ENCODE peak calls at places on chromosomes 6 and 20, in seven cellular contexts. D, W, T, H, V, F and I are unnamed samples.

GRCh38 chr20:62485062-62485700 is 9.4 kb upstream of the GATA5 start:
- DNase-seq in D (no peak), W (no peak), T (no peak), H (no peak), V (no peak), F (no peak), I (peak)

GRCh38 chr6:135181333-135182119 is 418 bp downstream of the MYB start:
- DNase-seq in D (no peak), W (peak), T (no peak), H (peak), V (no peak), F (peak), I (peak)

GRCh38 chr6:3786131-3786530 is 34.6 kb upstream of the PXDC1 start:
- DNase-seq in D (no peak), W (no peak), T (no peak), H (no peak), V (no peak), F (no peak), I (no peak)

GRCh38 chr6:150866147-150867073 is 908 bp downstream of the MTHFD1L start:
- DNase-seq in D (peak), W (peak), T (peak), H (peak), V (peak), F (peak), I (peak)

GRCh38 chr20:18679020-18679419 is 91.2 kb downstream of the DTD1 start:
- DNase-seq in D (no peak), W (peak), T (no peak), H (no peak), V (no peak), F (no peak), I (no peak)

GRCh38 chr6:169034523-169035167 is 219.0 kb downstream of the THBS2 start:
- DNase-seq in D (no peak), W (no peak), T (no peak), H (no peak), V (no peak), F (no peak), I (peak)

GRCh38 chr6:155958550-155958949 is 502.9 kb upstream of the NOX3 start:
- DNase-seq in D (no peak), W (no peak), T (no peak), H (no peak), V (no peak), F (no peak), I (no peak)

GRCh38 chr20:10609726-10610125 is 64.1 kb downstream of the JAG1 start:
- DNase-seq in D (no peak), W (no peak), T (no peak), H (no peak), V (no peak), F (no peak), I (no peak)

GRCh38 chr6:116405147-116405546 is 34.4 kb downstream of the DSE start:
- DNase-seq in D (no peak), W (no peak), T (no peak), H (no peak), V (no peak), F (no peak), I (peak)

GRCh38 chr20:7980332-7981046 is 39.1 kb downstream of the TMX4 start:
- DNase-seq in D (no peak), W (no peak), T (no peak), H (no peak), V (no peak), F (no peak), I (peak)

GRCh38 chr6:50145125-50145524 is 95.4 kb upstream of the DEFB112 start:
- DNase-seq in D (no peak), W (no peak), T (no peak), H (no peak), V (no peak), F (no peak), I (peak)

GRCh38 chr20:32789896-32790750 is 27.9 kb downstream of the DNMT3B start:
- DNase-seq in D (peak), W (peak), T (peak), H (peak), V (peak), F (peak), I (peak)

GRCh38 chr20:49287555-49288249 is 9.8 kb upstream of the ZNFX1 start:
- DNase-seq in D (no peak), W (no peak), T (no peak), H (no peak), V (no peak), F (no peak), I (peak)

GRCh38 chr6:167566711-167567141 is 241.8 kb downstream of the TTLL2 start:
- DNase-seq in D (no peak), W (no peak), T (no peak), H (no peak), V (no peak), F (no peak), I (no peak)

GRCh38 chr6:133502451-133503259 is 261.5 kb downstream of the EYA4 start:
- DNase-seq in D (no peak), W (no peak), T (no peak), H (no peak), V (no peak), F (no peak), I (no peak)

GRCh38 chr6:28751963-28752350 is 171.8 kb downstream of the TRIM27 start:
- DNase-seq in D (no peak), W (no peak), T (no peak), H (no peak), V (no peak), F (no peak), I (no peak)

GRCh38 chr6:152378154-152378553 is 259.0 kb downstream of the SYNE1 start:
- DNase-seq in D (no peak), W (no peak), T (no peak), H (no peak), V (no peak), F (no peak), I (peak)

GRCh38 chr6:389622-390021 is 1.9 kb upstream of the IRF4 start:
- DNase-seq in D (no peak), W (peak), T (peak), H (no peak), V (no peak), F (no peak), I (no peak)

GRCh38 chr6:125173341-125173740 is 19.8 kb downstream of the TPD52L1 start:
- DNase-seq in D (no peak), W (no peak), T (no peak), H (no peak), V (no peak), F (no peak), I (no peak)

GRCh38 chr6:12545837-12546658 is 170.5 kb upstream of the PHACTR1 start:
- DNase-seq in D (peak), W (no peak), T (no peak), H (no peak), V (no peak), F (no peak), I (peak)

GRCh38 chr6:22570185-22570551 is 802 bp downstream of the HDGFL1 start:
- DNase-seq in D (no peak), W (no peak), T (no peak), H (no peak), V (no peak), F (no peak), I (no peak)

GRCh38 chr6:17305219-17306001 is 24.2 kb downstream of the RBM24 start:
- DNase-seq in D (no peak), W (no peak), T (no peak), H (no peak), V (no peak), F (no peak), I (peak)

GRCh38 chr6:14658909-14659561 is 541.5 kb downstream of the CD83 start:
- DNase-seq in D (no peak), W (no peak), T (no peak), H (no peak), V (peak), F (no peak), I (peak)

GRCh38 chr20:44475694-44476560 is at the start of gene TTPAL:
- DNase-seq in D (peak), W (peak), T (peak), H (peak), V (peak), F (peak), I (peak)

GRCh38 chr20:37994512-37994911 is 38.7 kb downstream of the TTI1 start:
- DNase-seq in D (no peak), W (no peak), T (no peak), H (no peak), V (peak), F (no peak), I (peak)

GRCh38 chr6:111789593-111789992 is 83.7 kb downstream of the FYN start:
- DNase-seq in D (no peak), W (no peak), T (no peak), H (no peak), V (no peak), F (no peak), I (no peak)

GRCh38 chr6:44917430-44917829 is 410.7 kb upstream of the RUNX2 start:
- DNase-seq in D (no peak), W (no peak), T (no peak), H (no peak), V (no peak), F (no peak), I (no peak)

GRCh38 chr6:40719671-40720374 is 132.7 kb upstream of the LRFN2 start:
- DNase-seq in D (no peak), W (no peak), T (no peak), H (peak), V (no peak), F (no peak), I (peak)